ENCODE peak calls at places on chromosome 15, in six cellular contexts. D is GM12892, V is H1, F is HepG2, J is K562, Q is GM12878. P is an unnamed sample.
A peak's percentile ranks its signal among the peaks of the same experiment; 100 is the strongest.

GRCh38 chr15:55829826-55830225 is 86.9 kb upstream of the PRTG start:
- DNase-seq in V (no peak), J (no peak), Q (peak; percentile 32), D (no peak), F (no peak), P (no peak)

GRCh38 chr15:23690015-23690414 is 2.9 kb upstream of the NDN start:
- DNase-seq in Q (no peak), V (no peak), F (no peak), J (no peak), D (no peak), P (no peak)

GRCh38 chr15:84908564-84908963 is 24.1 kb downstream of the SLC28A1 start:
- DNase-seq in D (no peak), V (peak; percentile 45), F (peak; percentile 21), J (no peak), Q (no peak), P (no peak)

GRCh38 chr15:83372434-83372873 is 74.7 kb upstream of the SH3GL3 start:
- DNase-seq in Q (no peak), V (no peak), J (no peak), F (no peak), D (no peak), P (no peak)

GRCh38 chr15:58467121-58467721 is 35.4 kb downstream of the LIPC start:
- DNase-seq in D (no peak), F (peak; percentile 83), Q (no peak), J (no peak), V (no peak), P (no peak)

GRCh38 chr15:75680007-75680789 is 32.5 kb downstream of the CSPG4 start:
- DNase-seq in D (no peak), J (no peak), Q (no peak), F (no peak), V (no peak), P (no peak)

GRCh38 chr15:88419830-88420229 is 47.4 kb downstream of the MRPL46 start:
- DNase-seq in Q (no peak), J (no peak), V (no peak), F (no peak), D (no peak), P (no peak)

GRCh38 chr15:51652084-51652668 is 29.1 kb upstream of the SCG3 start:
- DNase-seq in Q (no peak), F (no peak), J (peak; percentile 94), D (no peak), V (no peak), P (no peak)

GRCh38 chr15:64842986-64843561 is 1.4 kb downstream of the PLEKHO2 start:
- DNase-seq in D (no peak), J (peak; percentile 74), V (no peak), F (no peak), Q (no peak), P (no peak)
- TF ChIP-seq POLR2A in D (no peak), J (no peak), V (peak; percentile 24), F (no peak), Q (no peak), P (no peak)

GRCh38 chr15:49424954-49425353 is 1.9 kb downstream of the FGF7 start:
- DNase-seq in Q (no peak), F (no peak), D (no peak), V (no peak), J (no peak), P (no peak)

GRCh38 chr15:49418811-49419210 is 4.2 kb upstream of the FGF7 start:
- DNase-seq in Q (no peak), J (no peak), V (no peak), F (no peak), D (no peak), P (no peak)

GRCh38 chr15:49423021-49423420 is at the start of gene FGF7:
- DNase-seq in J (no peak), D (no peak), V (no peak), Q (no peak), F (peak; percentile 2), P (no peak)

GRCh38 chr15:49423906-49424520 is 971 bp downstream of the FGF7 start:
- DNase-seq in J (no peak), V (no peak), D (no peak), F (no peak), Q (no peak), P (no peak)

DNA sequence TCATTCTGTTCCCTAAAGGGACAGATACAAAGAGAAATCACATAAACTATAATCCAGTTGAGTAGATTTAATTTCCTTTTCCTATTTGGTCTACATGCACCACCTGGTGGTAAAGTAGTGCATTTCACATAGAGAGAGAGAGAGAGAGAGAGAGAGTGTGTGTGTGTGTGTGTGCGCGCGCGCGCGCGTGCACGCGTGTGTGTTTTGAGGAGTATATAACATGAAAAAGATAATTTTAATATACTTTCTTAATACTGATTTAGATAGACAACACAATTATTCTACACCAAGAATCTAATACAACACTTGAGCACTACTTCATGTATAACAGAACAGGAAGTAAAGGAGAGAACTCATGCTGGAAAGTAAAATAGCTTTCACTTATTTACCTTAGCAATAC is 1.1 kb upstream of the FGF7 start:
- DNase-seq in J (peak; percentile 63), V (no peak), D (no peak), F (peak; percentile 53), Q (peak; percentile 12), P (no peak)
- TF ChIP-seq TAF1 in J (no peak), V (no peak), D (no peak), F (no peak), Q (no peak), P (no peak)

DNA sequence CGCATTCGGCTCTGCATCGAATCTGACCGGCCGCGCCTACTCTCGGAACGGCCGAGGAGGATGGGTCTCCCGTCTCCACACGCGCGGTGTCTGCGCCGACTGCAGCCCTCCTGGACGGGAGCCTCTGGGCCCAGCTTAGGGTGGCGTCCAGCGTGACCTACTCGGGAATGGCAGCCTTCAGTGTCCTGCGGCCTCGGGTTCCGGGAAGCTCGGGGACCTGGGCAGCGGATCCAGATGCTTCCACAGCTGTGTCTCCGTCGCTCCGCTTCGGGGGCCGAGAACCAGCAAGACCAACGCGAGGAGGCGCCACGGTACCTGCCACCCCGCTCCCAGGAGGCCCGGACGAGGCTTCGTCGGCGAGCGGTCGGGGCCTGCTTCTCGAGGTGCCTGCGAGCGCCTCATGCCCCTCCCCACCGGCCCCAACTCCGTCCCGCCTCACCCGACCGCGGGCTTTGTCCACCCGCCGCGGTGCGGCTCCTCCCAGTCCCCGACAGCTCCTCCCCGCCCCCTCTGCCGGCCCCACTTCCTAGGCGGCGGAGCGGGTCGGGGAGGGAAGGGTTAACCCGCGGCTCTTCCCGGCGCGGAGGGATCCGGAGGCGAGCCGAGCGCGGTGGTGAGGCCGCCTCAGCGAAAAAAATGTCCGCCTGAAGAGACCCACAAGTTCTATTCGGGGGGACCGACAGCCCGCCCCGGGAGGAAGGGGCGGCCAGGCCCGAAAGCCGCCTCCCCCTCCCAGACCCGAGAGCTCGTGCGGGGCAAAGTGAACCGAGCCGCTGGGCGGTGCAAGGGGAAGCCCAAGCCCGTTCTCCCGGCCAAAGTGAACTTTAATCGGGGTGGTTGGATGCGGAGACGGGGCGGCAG is at the start of gene TCF12:
- DNase-seq in Q (peak; percentile 68), D (peak; percentile 84), V (peak; percentile 94), F (peak; percentile 71), J (peak; percentile 96), P (peak; percentile 82)
- TF ChIP-seq POLR2A in Q (peak; percentile 89), D (no peak), V (peak; percentile 74), F (peak; percentile 55), J (peak; percentile 82), P (no peak)

DNA sequence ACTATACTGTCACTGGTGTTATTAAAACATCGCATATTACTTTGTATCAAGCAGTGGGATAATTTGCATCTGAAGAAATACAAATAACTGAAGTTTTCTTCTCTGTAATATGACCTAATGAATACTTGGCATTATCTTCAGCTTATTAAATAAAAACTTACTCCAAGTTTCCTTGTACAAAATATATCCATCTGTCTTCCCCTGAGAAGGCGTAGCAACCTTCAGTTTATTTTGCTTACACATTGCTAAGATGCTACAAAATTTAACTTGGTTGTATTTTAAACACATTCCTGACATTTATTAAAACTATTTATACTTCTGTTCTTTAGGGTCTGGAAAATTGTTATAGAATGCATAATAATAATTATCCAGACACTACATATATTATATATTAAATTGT is 13.7 kb downstream of the FGF7 start:
- DNase-seq in F (no peak), V (no peak), Q (no peak), D (no peak), J (no peak), P (no peak)
- TF ChIP-seq TAF1 in F (no peak), V (no peak), Q (no peak), D (no peak), J (no peak), P (no peak)

GRCh38 chr15:43133429-43134156 is at the start of gene TMEM62:
- DNase-seq in Q (peak; percentile 75), V (peak; percentile 78), J (peak; percentile 86), F (peak; percentile 77), D (peak; percentile 91), P (peak; percentile 90)
- TF ChIP-seq POLR2A in Q (peak; percentile 99), V (peak; percentile 58), J (peak; percentile 89), F (peak; percentile 80), D (peak; percentile 98), P (peak; percentile 95)

GRCh38 chr15:101167791-101168462 is 83.9 kb downstream of the CHSY1 start:
- DNase-seq in V (no peak), D (no peak), J (peak; percentile 97), F (peak; percentile 57), Q (no peak), P (peak; percentile 43)
- TF ChIP-seq TAF1 in V (no peak), D (no peak), J (peak; percentile 32), F (no peak), Q (no peak), P (no peak)

GRCh38 chr15:90264649-90265048 is 823 bp upstream of the NGRN start:
- DNase-seq in Q (no peak), D (no peak), F (peak; percentile 60), J (no peak), V (no peak), P (no peak)
- TF ChIP-seq POLR2A in Q (no peak), D (no peak), F (no peak), J (no peak), V (no peak), P (no peak)

GRCh38 chr15:95141486-95141885 is 910.1 kb downstream of the MCTP2 start:
- DNase-seq in Q (no peak), V (no peak), D (no peak), F (no peak), J (no peak), P (no peak)

GRCh38 chr15:95132774-95133173 is 901.4 kb downstream of the MCTP2 start:
- DNase-seq in Q (no peak), D (no peak), J (no peak), V (no peak), F (no peak), P (no peak)

GRCh38 chr15:95142441-95142840 is 911.1 kb downstream of the MCTP2 start:
- DNase-seq in J (no peak), Q (no peak), F (no peak), V (no peak), D (no peak), P (no peak)

GRCh38 chr15:95134306-95135100 is 903.1 kb downstream of the MCTP2 start:
- DNase-seq in D (no peak), J (no peak), Q (no peak), F (no peak), V (no peak), P (no peak)

DNA sequence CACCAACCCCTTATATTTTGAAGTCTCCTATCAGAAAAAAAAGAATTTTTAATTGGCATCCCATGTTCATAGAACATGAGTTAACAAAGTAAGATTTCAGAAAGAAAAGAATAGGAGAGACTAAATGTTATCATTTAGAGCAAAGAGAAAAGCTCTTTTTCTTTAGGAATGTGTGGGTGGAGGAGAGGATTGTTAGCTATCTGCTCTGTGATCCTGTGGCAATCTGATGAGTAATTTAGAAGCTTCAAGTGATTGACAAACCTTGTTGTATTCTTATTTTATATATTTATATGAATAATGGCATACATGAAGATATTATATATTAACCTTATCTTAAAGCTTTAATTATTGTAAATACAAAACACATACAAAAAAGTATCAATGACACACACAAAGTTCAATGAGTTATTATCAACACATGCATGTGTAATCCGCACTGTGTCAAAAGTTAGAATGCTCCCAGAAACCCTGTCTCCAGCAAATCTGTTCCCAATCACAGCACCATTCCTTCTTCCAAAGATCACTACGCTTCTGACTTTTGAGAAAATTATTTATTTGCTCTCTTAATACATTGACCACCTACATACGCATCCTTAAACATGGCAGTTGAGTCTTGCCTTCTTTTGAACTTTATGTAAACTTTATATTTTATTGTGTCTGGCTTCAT is 907.4 kb downstream of the MCTP2 start:
- DNase-seq in D (no peak), V (no peak), F (no peak), J (no peak), Q (no peak), P (no peak)
- TF ChIP-seq TAF1 in D (no peak), V (no peak), F (no peak), J (no peak), Q (no peak), P (no peak)

P was measured in GM12891.